ENCODE peak calls at places on chromosomes 7 and 10, in nine cellular contexts. B, K, V, A, R, D, G, C and L are unnamed samples.

GRCh38 chr7:50594136-50594535 is 28.9 kb upstream of the DDC start:
- DNase-seq in R (no peak), B (no peak), A (no peak), G (no peak), D (no peak), K (no peak), V (no peak), C (no peak), L (no peak)

GRCh38 chr10:5512881-5513698 is 11.7 kb upstream of the CALML3 start:
- DNase-seq in K (no peak), C (no peak), G (no peak), R (no peak), B (peak; percentile 8), D (no peak), V (peak; percentile 33), A (no peak), L (no peak)

GRCh38 chr10:121063744-121064143 is 212.6 kb downstream of the WDR11 start:
- DNase-seq in V (no peak), K (no peak), B (no peak), G (no peak), A (peak; percentile 74), C (no peak), R (no peak), D (no peak), L (no peak)

GRCh38 chr7:23117841-23118240 is 12.3 kb downstream of the KLHL7 start:
- DNase-seq in R (no peak), K (no peak), D (no peak), C (no peak), B (no peak), G (no peak), V (no peak), A (no peak), L (no peak)

GRCh38 chr10:97798958-97799565 is 27.3 kb upstream of the SFRP5 start:
- DNase-seq in D (no peak), A (no peak), R (no peak), G (no peak), V (no peak), B (no peak), K (no peak), C (no peak), L (no peak)

GRCh38 chr10:92667078-92667477 is 22.7 kb upstream of the HHEX start:
- DNase-seq in V (no peak), K (no peak), D (no peak), G (no peak), C (no peak), R (no peak), B (no peak), A (no peak), L (no peak)

GRCh38 chr10:61588770-61589211 is 73.9 kb upstream of the CABCOCO1 start:
- DNase-seq in K (no peak), G (no peak), C (no peak), B (no peak), R (no peak), A (no peak), D (no peak), V (no peak), L (no peak)

GRCh38 chr7:87447251-87447650 is 28.2 kb downstream of the ABCB4 start:
- DNase-seq in C (no peak), D (no peak), R (no peak), G (no peak), K (no peak), A (no peak), V (no peak), B (no peak), L (no peak)

GRCh38 chr7:154794147-154794780 is 208.7 kb downstream of the PAXIP1 start:
- DNase-seq in G (peak; percentile 33), A (no peak), C (no peak), R (peak; percentile 87), V (no peak), K (no peak), D (no peak), B (peak; percentile 1), L (no peak)